ENCODE peak calls at places on chromosomes 16 and 17, in four cellular contexts. C is stimulated activated CD8-positive, alpha-beta memory T cell treated with anti-CD3 and anti-CD28 coated beads, Interleukin-7, amount 100 ng/mL, for 48 hours; H is AG04450; Z is NCI-H748 treated with DMSO at 0.1 percent for 48 hours. L is an unnamed sample.

GRCh38 chr16:10616744-10617640 is 36.6 kb upstream of the EMP2 start:
- DNase-seq in C (no peak), H (no peak), Z (no peak), L (no peak)

GRCh38 chr16:75506567-75506966 is 11.3 kb upstream of the CHST6 start:
- DNase-seq in C (no peak), H (no peak), Z (no peak), L (no peak)

GRCh38 chr17:32279933-32280716 is 14.5 kb downstream of the RHBDL3 start:
- DNase-seq in C (no peak), H (no peak), Z (no peak), L (no peak)

GRCh38 chr17:19897901-19898300 is 30.2 kb upstream of the ULK2 start:
- DNase-seq in C (no peak), H (peak), Z (no peak), L (peak)

GRCh38 chr16:47136101-47136820 is 7.5 kb downstream of the NETO2 start:
- DNase-seq in C (no peak), H (no peak), Z (no peak), L (no peak)

GRCh38 chr17:38447502-38448095 is 19.3 kb downstream of the ARHGAP23 start:
- DNase-seq in C (no peak), H (no peak), Z (no peak), L (no peak)

GRCh38 chr17:30897311-30897710 is 8.7 kb downstream of the TEFM start:
- DNase-seq in C (no peak), H (no peak), Z (no peak), L (no peak)

GRCh38 chr17:74369221-74369620 is 1.9 kb downstream of the GPR142 start:
- DNase-seq in C (no peak), H (no peak), Z (no peak), L (no peak)

GRCh38 chr17:62897706-62898105 is 68.3 kb upstream of the TANC2 start:
- DNase-seq in C (no peak), H (no peak), Z (no peak), L (no peak)

GRCh38 chr17:6269474-6269873 is 165.4 kb downstream of the AIPL1 start:
- DNase-seq in C (no peak), H (peak), Z (no peak), L (no peak)

GRCh38 chr17:48560452-48560817 is 15.5 kb upstream of the HOXB2 start:
- DNase-seq in C (no peak), H (no peak), Z (no peak), L (no peak)

GRCh38 chr16:64365448-64365858 is 756.4 kb downstream of the CDH11 start:
- DNase-seq in C (no peak), H (no peak), Z (no peak), L (no peak)

GRCh38 chr16:89040391-89040790 is 53.3 kb upstream of the ACSF3 start:
- DNase-seq in C (no peak), H (no peak), Z (no peak), L (no peak)

GRCh38 chr17:82334622-82335394 is 1.2 kb upstream of the SECTM1 start:
- DNase-seq in C (no peak), H (no peak), Z (no peak), L (no peak)

GRCh38 chr16:81500833-81501521 is 56.4 kb downstream of the CMIP start:
- DNase-seq in C (no peak), H (no peak), Z (no peak), L (no peak)

GRCh38 chr17:67377727-67378443 is 804 bp downstream of the PITPNC1 start:
- DNase-seq in C (peak), H (no peak), Z (peak), L (no peak)

GRCh38 chr16:8887952-8888560 is 5.9 kb downstream of the LITAFD start:
- DNase-seq in C (no peak), H (no peak), Z (no peak), L (no peak)

GRCh38 chr16:4475880-4476790 is at the start of gene HMOX2:
- DNase-seq in C (peak), H (no peak), Z (peak), L (peak)

GRCh38 chr16:74737521-74737920 is 36.9 kb upstream of the MLKL start:
- DNase-seq in C (no peak), H (no peak), Z (no peak), L (no peak)

GRCh38 chr16:1152651-1153259 is at the start of gene CACNA1H:
- DNase-seq in C (no peak), H (no peak), Z (no peak), L (no peak)

GRCh38 chr17:82438401-82439193 is 12.0 kb downstream of the CYBC1 start:
- DNase-seq in C (no peak), H (no peak), Z (no peak), L (no peak)